ENCODE peak calls at places on chromosomes 16 and 17, in nine cellular contexts. A, U, P, Q, S, I, M, D and N are unnamed samples.

GRCh38 chr17:6092182-6092922 is 22.2 kb downstream of the WSCD1 start:
- DNase-seq in A (no peak), D (no peak), P (peak), I (no peak), Q (no peak), U (no peak), M (no peak), S (no peak), N (no peak)

GRCh38 chr16:51854401-51854951 is 692.5 kb downstream of the TOX3 start:
- DNase-seq in P (no peak), A (no peak), I (no peak), S (no peak), M (no peak), Q (no peak), U (no peak), D (no peak), N (no peak)

GRCh38 chr16:10972956-10973464 is 28.6 kb downstream of the CLEC16A start:
- DNase-seq in S (no peak), Q (no peak), M (no peak), A (no peak), P (no peak), D (no peak), I (no peak), U (no peak), N (no peak)

GRCh38 chr16:81626181-81626674 is 152.9 kb upstream of the PLCG2 start:
- DNase-seq in A (no peak), U (no peak), Q (no peak), P (no peak), I (no peak), S (no peak), M (no peak), D (no peak), N (no peak)

GRCh38 chr17:48100160-48100559 is 1.1 kb downstream of the CBX1 start:
- DNase-seq in D (no peak), U (no peak), P (peak), M (no peak), S (no peak), Q (no peak), A (no peak), I (no peak), N (peak)

GRCh38 chr17:45719335-45720071 is 64.6 kb upstream of the CRHR1 start:
- DNase-seq in D (no peak), I (peak), A (no peak), M (peak), S (peak), Q (no peak), P (no peak), U (no peak), N (peak)

GRCh38 chr17:45248132-45248936 is 13.6 kb downstream of the SPATA32 start:
- DNase-seq in I (no peak), S (no peak), A (peak), U (peak), D (no peak), Q (no peak), M (peak), P (no peak), N (peak)

GRCh38 chr16:19699472-19699871 is 18.6 kb downstream of the KNOP1 start:
- DNase-seq in S (no peak), U (no peak), P (no peak), M (no peak), A (no peak), D (no peak), I (no peak), Q (no peak), N (no peak)

GRCh38 chr17:40316571-40317344 is 7.8 kb downstream of the RARA start:
- DNase-seq in Q (peak), S (peak), I (peak), A (peak), U (peak), D (peak), M (peak), P (peak), N (peak)

GRCh38 chr17:17445925-17446665 is 30.7 kb upstream of the MED9 start:
- DNase-seq in D (no peak), P (no peak), A (peak), Q (no peak), M (no peak), I (peak), U (peak), S (peak), N (peak)

GRCh38 chr16:31130899-31131298 is 4.6 kb downstream of the PRSS8 start:
- DNase-seq in D (no peak), A (peak), Q (no peak), I (no peak), P (no peak), M (no peak), U (peak), S (no peak), N (peak)

GRCh38 chr16:78478267-78478821 is 378.9 kb downstream of the WWOX start:
- DNase-seq in D (peak), P (no peak), Q (no peak), M (peak), S (no peak), I (no peak), A (no peak), U (no peak), N (no peak)

GRCh38 chr16:22625948-22626347 is 115.3 kb downstream of the NPIPB5 start:
- DNase-seq in M (no peak), S (no peak), I (no peak), D (no peak), Q (no peak), A (no peak), U (no peak), P (no peak), N (peak)

GRCh38 chr17:81461607-81462500 is 50.7 kb downstream of the ACTG1 start:
- DNase-seq in U (no peak), P (no peak), S (no peak), I (no peak), Q (no peak), M (no peak), D (no peak), A (peak), N (no peak)

GRCh38 chr17:73710095-73710592 is 65.9 kb upstream of the SDK2 start:
- DNase-seq in Q (peak), D (peak), I (peak), S (peak), M (peak), U (peak), P (no peak), A (peak), N (peak)

GRCh38 chr17:21381076-21381706 is 5.0 kb downstream of the KCNJ12 start:
- DNase-seq in A (peak), D (no peak), S (no peak), U (no peak), P (no peak), Q (no peak), I (no peak), M (no peak), N (no peak)

GRCh38 chr17:45200701-45201100 is 21.0 kb upstream of the FMNL1 start:
- DNase-seq in P (peak), M (no peak), D (no peak), A (no peak), Q (peak), S (no peak), U (no peak), I (peak), N (no peak)

GRCh38 chr16:19912445-19913305 is 28.0 kb upstream of the GPRC5B start:
- DNase-seq in Q (no peak), S (peak), D (no peak), M (no peak), P (no peak), I (peak), U (no peak), A (no peak), N (peak)

GRCh38 chr16:80466024-80466986 is 74.5 kb upstream of the DYNLRB2 start:
- DNase-seq in U (peak), Q (peak), D (peak), A (peak), I (peak), M (peak), P (peak), S (peak), N (peak)

GRCh38 chr17:21511368-21512195 is 135.4 kb downstream of the KCNJ12 start:
- DNase-seq in I (peak), D (peak), Q (peak), P (peak), M (peak), U (peak), S (peak), A (peak), N (peak)

GRCh38 chr17:12537436-12537835 is 128.3 kb upstream of the MYOCD start:
- DNase-seq in I (no peak), U (no peak), D (no peak), S (no peak), Q (no peak), M (no peak), P (no peak), A (no peak), N (no peak)

GRCh38 chr17:73089322-73089721 is 3.2 kb downstream of the SLC39A11 start:
- DNase-seq in I (no peak), P (no peak), A (no peak), M (no peak), U (no peak), S (no peak), Q (no peak), D (no peak), N (no peak)

GRCh38 chr17:78724544-78724943 is 57.5 kb downstream of the CYTH1 start:
- DNase-seq in Q (no peak), P (no peak), D (peak), M (peak), I (no peak), A (peak), U (no peak), S (no peak), N (no peak)

GRCh38 chr17:57999496-58000017 is 7.5 kb downstream of the SRSF1 start:
- DNase-seq in U (no peak), A (no peak), Q (no peak), P (no peak), I (peak), M (peak), S (peak), D (peak), N (no peak)

GRCh38 chr17:45147102-45147580 is 1.1 kb upstream of the HEXIM1 start:
- DNase-seq in P (no peak), S (no peak), D (peak), M (peak), I (no peak), U (no peak), Q (no peak), A (peak), N (no peak)

GRCh38 chr17:18084256-18084655 is 3.5 kb upstream of the DRG2 start:
- DNase-seq in Q (no peak), S (no peak), M (no peak), P (no peak), D (no peak), I (no peak), U (no peak), A (no peak), N (no peak)

GRCh38 chr16:29702307-29702706 is 23.3 kb downstream of the QPRT start:
- DNase-seq in D (no peak), U (no peak), S (no peak), P (no peak), I (no peak), M (no peak), A (no peak), Q (no peak), N (no peak)

GRCh38 chr17:38563362-38564253 is 42.1 kb downstream of the SRCIN1 start:
- DNase-seq in A (no peak), M (peak), Q (no peak), S (no peak), P (no peak), I (no peak), D (no peak), U (no peak), N (no peak)

GRCh38 chr17:27805520-27806146 is 5.3 kb upstream of the NOS2 start:
- DNase-seq in P (peak), I (peak), S (peak), D (peak), M (peak), U (peak), A (peak), Q (peak), N (peak)
- H3K27ac ChIP-seq in P (peak), I (no peak), S (no peak), D (no peak), M (no peak), U (peak), A (peak), Q (no peak), N (no peak)

DNA sequence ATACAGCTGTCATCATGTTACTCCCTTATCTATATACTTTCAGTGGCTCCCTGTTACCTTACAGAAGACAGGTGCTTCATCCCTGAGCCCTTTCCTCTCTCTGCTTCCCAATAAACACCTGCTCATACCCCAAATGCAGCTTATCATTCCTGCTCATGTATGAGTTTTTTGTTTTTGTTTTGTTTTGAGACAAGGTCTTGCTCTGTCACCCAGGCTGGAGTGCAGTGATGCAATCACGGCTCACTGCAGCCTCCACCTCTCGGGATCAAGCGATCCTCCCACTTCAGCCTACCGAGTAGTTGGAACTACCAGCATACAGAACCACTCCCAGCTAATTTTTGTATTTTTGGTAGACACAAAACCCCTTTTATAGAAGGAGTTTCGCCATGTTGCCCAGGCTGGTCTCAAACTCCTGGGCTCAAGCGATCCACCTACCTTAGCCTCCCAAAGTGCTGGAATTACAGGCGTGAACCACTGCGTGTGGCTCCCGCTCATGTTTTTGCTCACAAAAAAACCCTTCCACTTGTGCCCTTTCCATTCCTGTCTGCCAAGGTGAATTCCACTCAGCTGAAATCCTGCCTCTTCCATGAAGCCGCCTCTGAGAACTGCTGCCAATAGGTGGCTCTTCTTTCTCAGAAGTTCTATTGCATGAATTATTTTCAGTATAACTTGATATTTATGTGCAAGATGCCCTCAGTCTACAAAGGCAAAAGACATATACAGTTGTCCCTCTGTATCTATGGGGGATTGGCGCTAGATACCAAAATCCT is 7.9 kb upstream of the RNF157 start:
- DNase-seq in Q (no peak), I (no peak), A (peak), U (no peak), P (peak), M (no peak), D (no peak), S (no peak), N (no peak)
- TF ChIP-seq CTCF in Q (no peak), I (no peak), A (no peak), U (no peak), P (no peak), M (no peak), D (peak), S (peak), N (no peak)

GRCh38 chr16:88487124-88487432 is 34.0 kb downstream of the ZFPM1 start:
- DNase-seq in U (no peak), D (no peak), Q (no peak), S (no peak), A (no peak), I (no peak), P (no peak), M (no peak), N (no peak)

GRCh38 chr16:88484505-88485365 is 31.7 kb downstream of the ZFPM1 start:
- DNase-seq in I (no peak), S (no peak), P (no peak), A (peak), M (no peak), U (no peak), D (no peak), Q (no peak), N (no peak)

GRCh38 chr16:88489163-88489721 is 36.2 kb downstream of the ZFPM1 start:
- DNase-seq in A (peak), M (no peak), I (no peak), S (no peak), D (no peak), P (no peak), U (peak), Q (no peak), N (no peak)

GRCh38 chr16:88487920-88488842 is 35.1 kb downstream of the ZFPM1 start:
- DNase-seq in U (peak), S (no peak), M (no peak), Q (no peak), D (peak), I (no peak), P (no peak), A (peak), N (no peak)

GRCh38 chr16:88486398-88487123 is 33.5 kb downstream of the ZFPM1 start:
- DNase-seq in M (no peak), U (no peak), I (no peak), S (no peak), Q (no peak), P (no peak), D (no peak), A (no peak), N (no peak)
- H3K27ac ChIP-seq in M (no peak), U (no peak), I (no peak), S (no peak), Q (no peak), P (no peak), D (peak), A (peak), N (no peak)

GRCh38 chr17:67138392-67138791 is 94.0 kb downstream of the CACNG1 start:
- DNase-seq in U (no peak), P (no peak), D (no peak), S (no peak), A (no peak), I (no peak), Q (no peak), M (no peak), N (no peak)
- TF ChIP-seq CTCF in U (no peak), P (no peak), D (no peak), S (no peak), A (no peak), I (no peak), Q (no peak), M (no peak), N (no peak)

GRCh38 chr17:3964203-3965122 is at the start of gene ATP2A3:
- DNase-seq in P (no peak), D (peak), U (no peak), A (peak), I (no peak), M (peak), S (no peak), Q (no peak), N (no peak)

GRCh38 chr17:3963214-3964201 is 729 bp downstream of the ATP2A3 start:
- DNase-seq in S (no peak), I (no peak), D (peak), U (no peak), A (peak), Q (no peak), P (no peak), M (peak), N (no peak)

GRCh38 chr17:3961564-3962047 is 2.6 kb downstream of the ATP2A3 start:
- DNase-seq in P (no peak), D (no peak), U (no peak), Q (no peak), I (no peak), A (no peak), S (no peak), M (no peak), N (no peak)

GRCh38 chr17:3960764-3961163 is 3.5 kb downstream of the ATP2A3 start:
- DNase-seq in Q (peak), I (peak), U (no peak), A (no peak), S (no peak), M (no peak), D (no peak), P (no peak), N (no peak)

DNA sequence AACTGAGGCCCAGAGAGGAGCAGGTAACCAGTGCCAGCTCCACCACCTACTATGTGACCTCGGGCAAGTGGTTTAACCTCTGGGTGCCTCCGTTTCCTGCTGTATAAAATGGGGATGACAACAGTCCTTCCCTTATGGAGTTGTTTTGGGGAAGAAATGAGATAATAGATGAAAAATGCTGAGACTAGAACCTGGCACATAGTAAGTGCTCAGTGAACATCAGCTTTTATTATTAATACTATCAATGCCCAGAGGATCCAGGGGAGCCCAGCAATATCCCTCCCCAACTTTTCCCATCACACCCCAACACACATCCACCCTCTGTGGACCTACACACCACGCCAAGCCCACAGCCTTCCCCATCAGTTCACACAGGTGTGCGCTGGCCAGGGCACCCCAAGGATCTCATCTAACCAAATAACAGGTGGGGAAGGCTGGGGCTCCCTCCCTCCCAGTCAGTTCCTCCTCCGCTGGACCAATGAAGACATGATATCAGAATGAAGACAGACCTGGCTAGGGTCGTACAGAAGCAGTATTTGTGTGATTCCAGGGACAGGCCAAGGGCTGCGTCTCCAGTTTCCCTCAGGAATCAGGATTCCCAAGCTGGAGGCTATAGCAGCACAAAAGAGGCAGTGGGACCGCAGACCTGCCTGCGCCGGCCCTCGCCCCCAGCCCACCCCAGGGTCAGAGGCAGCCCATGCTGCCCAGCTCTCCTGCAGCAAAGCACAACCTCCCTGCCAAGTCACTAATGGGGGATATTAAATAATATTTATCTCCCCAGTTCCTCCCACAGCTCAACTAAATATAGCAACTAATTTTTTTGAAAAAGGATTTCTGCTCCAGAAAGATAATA is 1.8 kb downstream of the ATP2A3 start:
- DNase-seq in I (no peak), S (no peak), D (no peak), A (no peak), M (no peak), P (no peak), Q (no peak), U (no peak), N (no peak)
- H3K27ac ChIP-seq in I (no peak), S (no peak), D (no peak), A (peak), M (no peak), P (no peak), Q (no peak), U (no peak), N (no peak)

DNA sequence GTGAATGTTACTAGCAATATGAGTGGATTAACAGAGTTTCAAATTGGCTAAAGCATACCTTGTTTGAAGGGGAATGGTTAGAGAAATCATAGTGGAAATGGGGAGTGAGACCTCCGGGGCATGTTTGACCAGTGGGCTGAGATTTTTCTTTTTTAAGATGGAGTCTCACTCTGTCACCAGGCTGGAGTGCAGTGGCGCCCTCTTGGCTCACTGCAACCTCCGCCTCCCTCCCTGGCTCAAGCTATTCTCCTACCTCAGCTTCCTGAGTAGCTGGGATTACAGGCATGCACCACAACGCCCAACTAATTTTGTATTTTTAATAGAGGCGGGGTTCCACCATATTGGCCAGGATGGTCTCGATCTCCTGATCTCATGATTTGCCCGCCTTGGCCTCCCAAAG is 9.6 kb downstream of the CDRT15 start:
- DNase-seq in A (no peak), P (no peak), S (no peak), D (no peak), I (no peak), Q (no peak), M (no peak), U (no peak), N (no peak)
- TF ChIP-seq CTCF in A (no peak), P (no peak), S (no peak), D (no peak), I (no peak), Q (no peak), M (peak), U (no peak), N (no peak)

DNA sequence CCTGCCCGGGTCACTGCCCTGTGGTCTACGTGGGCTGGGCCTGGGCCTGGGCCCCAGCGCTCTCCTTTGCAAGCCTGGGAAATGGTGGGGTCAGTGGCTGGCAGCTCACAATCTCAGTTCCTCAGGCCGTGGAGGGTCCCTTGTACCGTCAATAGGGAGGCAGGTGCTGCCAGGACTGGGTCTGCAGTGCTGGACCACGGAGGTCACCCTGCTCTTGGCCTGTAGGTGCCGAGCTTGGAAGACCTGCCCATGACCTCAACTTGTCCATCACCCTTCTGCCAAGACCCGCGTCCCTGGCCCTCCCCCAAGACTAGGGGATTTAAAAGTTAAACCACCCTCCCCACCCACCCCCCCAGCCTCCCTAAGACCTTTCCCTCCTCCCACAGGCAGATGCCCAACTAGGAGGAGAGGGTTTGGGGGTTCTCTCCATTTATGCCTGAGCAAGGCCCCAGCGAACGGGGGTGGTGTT is 2.5 kb downstream of the TBX2 start:
- DNase-seq in S (no peak), I (peak), Q (no peak), U (no peak), A (no peak), D (peak), P (peak), M (no peak), N (no peak)
- H3K27ac ChIP-seq in S (no peak), I (peak), Q (no peak), U (no peak), A (peak), D (peak), P (no peak), M (no peak), N (no peak)